ENCODE peak calls at places on chromosomes 6 and 20, in seven cellular contexts. I is psoas muscle, S is lower leg skin, E is foreskin fibroblast, X is esophagus squamous epithelium, F is tibial nerve, R is fibroblast of pulmonary artery. W is an unnamed sample.

GRCh38 chr6:87808005-87808757 is 106.1 kb upstream of the AKIRIN2 start:
- DNase-seq in I (no peak), S (no peak), E (peak; percentile 52), X (no peak), F (no peak), R (peak; percentile 23), W (peak; percentile 80)

GRCh38 chr6:30555428-30556005 is 772 bp downstream of the GNL1 start:
- DNase-seq in I (peak; percentile 52), S (peak; percentile 88), E (peak; percentile 66), X (peak; percentile 22), F (peak; percentile 29), R (peak; percentile 36), W (peak; percentile 27)

GRCh38 chr6:166459906-166460305 is 77.2 kb upstream of the MPC1 start:
- DNase-seq in I (no peak), S (no peak), E (no peak), X (no peak), F (no peak), R (no peak), W (no peak)

GRCh38 chr6:35382015-35382414 is 39.7 kb downstream of the PPARD start:
- DNase-seq in I (peak; percentile 34), S (no peak), E (no peak), X (no peak), F (no peak), R (no peak), W (no peak)

GRCh38 chr20:4165984-4166725 is 150.8 kb upstream of the RNF24 start:
- DNase-seq in I (no peak), S (no peak), E (no peak), X (no peak), F (no peak), R (no peak), W (no peak)

GRCh38 chr6:140855520-140855919 is 1277.2 kb upstream of the GJE1 start:
- DNase-seq in I (no peak), S (no peak), E (peak; percentile 35), X (no peak), F (no peak), R (no peak), W (no peak)

GRCh38 chr6:53979468-53980067 is 131.7 kb upstream of the MLIP start:
- DNase-seq in I (no peak), S (no peak), E (peak; percentile 69), X (no peak), F (no peak), R (peak; percentile 75), W (peak; percentile 69)

GRCh38 chr20:51434556-51435256 is 107.8 kb downstream of the NFATC2 start:
- DNase-seq in I (no peak), S (no peak), E (peak; percentile 91), X (no peak), F (no peak), R (peak; percentile 79), W (peak; percentile 73)

GRCh38 chr6:74626288-74626687 is 579.6 kb downstream of the COL12A1 start:
- DNase-seq in I (no peak), S (no peak), E (no peak), X (no peak), F (no peak), R (no peak), W (no peak)

GRCh38 chr6:113758725-113759576 is 98.2 kb upstream of the MARCKS start:
- DNase-seq in I (no peak), S (no peak), E (peak; percentile 38), X (no peak), F (no peak), R (peak; percentile 41), W (peak; percentile 30)

GRCh38 chr20:42483694-42484303 is 705.9 kb downstream of the PTPRT start:
- DNase-seq in I (no peak), S (no peak), E (no peak), X (no peak), F (no peak), R (no peak), W (no peak)
- TF ChIP-seq CTCF in I (no peak), S (no peak), E (no peak), X (peak; percentile 27), F (no peak), R (no peak), W (peak; percentile 18)

DNA sequence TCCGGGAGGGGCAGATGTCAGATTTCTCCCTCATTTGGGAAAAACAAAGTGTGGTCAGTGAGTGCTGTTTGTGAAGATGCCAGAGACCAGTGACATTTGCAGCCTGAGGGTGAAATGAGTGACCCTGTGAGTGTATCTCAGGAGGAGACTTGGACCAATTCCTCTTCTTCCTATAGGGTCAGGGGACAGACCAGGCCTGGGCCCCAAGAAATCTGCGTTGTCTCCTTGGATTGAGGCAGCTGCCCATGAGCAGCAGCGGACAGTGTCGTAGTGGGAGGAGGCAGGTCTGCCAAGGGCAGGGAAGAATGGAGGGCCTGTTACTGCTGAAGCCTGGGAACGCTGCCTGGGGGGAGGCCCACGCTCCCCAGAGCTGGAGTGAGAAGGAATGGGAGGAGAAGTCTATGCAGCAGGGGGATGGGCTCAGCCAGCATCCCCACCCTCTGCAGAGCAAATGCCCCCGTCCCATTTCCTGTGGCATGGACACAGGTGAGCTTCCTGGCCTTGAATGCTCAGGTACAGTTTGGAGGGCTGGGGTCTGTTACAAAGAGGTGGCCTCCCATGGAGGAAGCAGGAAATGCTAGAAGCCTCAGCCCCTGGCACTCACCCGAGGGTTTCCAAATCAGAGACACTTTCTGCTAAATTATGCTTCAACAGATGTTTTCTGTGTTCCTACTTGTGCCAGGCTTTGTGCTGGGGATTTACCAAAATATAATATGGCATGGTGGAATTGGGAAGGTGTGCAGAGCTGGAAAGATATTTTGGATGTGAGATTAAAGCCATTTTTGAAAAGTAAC is 29.8 kb downstream of the DAAM2 start:
- DNase-seq in I (no peak), S (no peak), E (peak; percentile 59), X (no peak), F (peak; percentile 55), R (no peak), W (no peak)
- H3K4me3 ChIP-seq in I (peak overlapping the region; percentile 38), S (no peak overlapping the region), E (peak overlapping the region; percentile 25), X (peak overlapping the region; percentile 22), F (no peak overlapping the region), R (peak overlapping the region; percentile 34), W (no peak overlapping the region)

GRCh38 chr20:33711446-33711738 is 8.7 kb downstream of the PXMP4 start:
- DNase-seq in I (no peak), S (no peak), E (no peak), X (no peak), F (no peak), R (no peak), W (no peak)

GRCh38 chr20:33713865-33714367 is 6.2 kb downstream of the PXMP4 start:
- DNase-seq in I (no peak), S (no peak), E (no peak), X (no peak), F (no peak), R (no peak), W (no peak)

GRCh38 chr20:33709905-33710541 is 10.1 kb downstream of the PXMP4 start:
- DNase-seq in I (no peak), S (no peak), E (no peak), X (no peak), F (no peak), R (no peak), W (no peak)

GRCh38 chr20:33709398-33709797 is 10.7 kb downstream of the PXMP4 start:
- DNase-seq in I (no peak), S (no peak), E (peak; percentile 39), X (no peak), F (no peak), R (no peak), W (no peak)

GRCh38 chr20:33710681-33711445 is 9.2 kb downstream of the PXMP4 start:
- DNase-seq in I (no peak), S (no peak), E (no peak), X (no peak), F (no peak), R (no peak), W (no peak)
- TF ChIP-seq CTCF in I (no peak), S (no peak), E (no peak), X (no peak), F (no peak), R (no peak), W (no peak)

GRCh38 chr6:84615987-84616386 is 148.4 kb downstream of the TBX18 start:
- DNase-seq in I (no peak), S (no peak), E (no peak), X (no peak), F (no peak), R (no peak), W (no peak)

GRCh38 chr6:84623956-84624680 is 140.3 kb downstream of the TBX18 start:
- DNase-seq in I (no peak), S (no peak), E (peak; percentile 88), X (no peak), F (no peak), R (peak; percentile 94), W (peak; percentile 92)

GRCh38 chr6:84615113-84615850 is 149.1 kb downstream of the TBX18 start:
- DNase-seq in I (no peak), S (no peak), E (peak; percentile 31), X (no peak), F (no peak), R (no peak), W (peak; percentile 35)

GRCh38 chr6:84618836-84619235 is 145.6 kb downstream of the TBX18 start:
- DNase-seq in I (no peak), S (no peak), E (peak; percentile 35), X (no peak), F (no peak), R (peak; percentile 52), W (peak; percentile 75)

DNA sequence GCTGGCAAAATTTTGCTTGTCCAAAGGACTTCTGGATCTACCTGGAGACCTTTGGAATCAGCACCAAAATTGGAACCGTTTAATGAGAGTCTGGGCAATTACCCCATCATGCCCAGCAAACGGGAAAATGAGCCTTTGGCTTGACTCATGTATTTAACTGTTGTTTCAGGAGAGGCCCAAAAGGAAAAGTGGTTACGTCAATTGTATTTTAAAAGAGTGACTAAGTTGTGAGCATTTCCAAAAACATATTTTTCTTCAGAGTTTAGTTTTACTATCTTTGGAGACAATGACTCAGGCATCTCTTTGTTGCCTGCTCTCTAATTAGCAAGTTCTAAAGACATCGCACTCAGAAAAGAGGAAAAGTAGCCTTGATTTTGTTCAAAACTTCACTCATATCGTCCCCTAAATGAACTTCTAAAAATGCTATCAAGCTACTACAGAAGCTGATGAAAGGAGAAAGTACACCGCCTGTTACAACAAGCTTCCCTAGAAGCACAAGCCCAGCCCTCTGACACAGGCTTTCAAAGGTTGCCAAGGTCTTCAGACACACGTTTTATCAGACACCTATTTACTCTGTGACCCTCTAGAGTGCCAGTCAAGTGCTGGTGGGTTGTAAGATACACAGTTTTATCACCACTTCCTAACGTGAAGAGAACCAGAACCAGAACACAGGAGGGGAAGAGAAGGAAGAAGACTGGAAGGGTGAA is 146.2 kb downstream of the TBX18 start:
- DNase-seq in I (no peak), S (no peak), E (peak; percentile 91), X (no peak), F (no peak), R (peak; percentile 92), W (peak; percentile 95)
- H3K4me3 ChIP-seq in I (no peak overlapping the region), S (no peak overlapping the region), E (no peak overlapping the region), X (no peak overlapping the region), F (no peak overlapping the region), R (no peak overlapping the region), W (no peak overlapping the region)

DNA sequence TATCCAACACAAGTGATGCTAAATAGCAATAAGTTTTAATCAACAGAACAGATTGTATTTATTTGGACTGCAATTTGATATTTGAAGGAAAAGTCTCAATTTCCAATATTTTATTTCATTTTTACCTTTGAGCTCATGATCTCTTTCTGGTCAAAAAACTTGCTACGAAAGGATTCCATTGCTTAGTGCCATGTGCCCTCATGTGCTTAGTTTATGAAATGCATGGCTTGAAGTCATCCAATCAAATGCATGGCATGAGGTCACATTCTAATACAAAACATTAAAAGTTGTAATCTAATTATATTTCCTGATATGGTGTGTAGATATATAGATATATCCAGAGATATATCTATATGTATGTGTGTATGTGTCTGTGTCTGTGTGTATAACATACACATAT is 321.2 kb upstream of the ADGRB3 start:
- DNase-seq in I (no peak), S (no peak), E (peak; percentile 66), X (no peak), F (no peak), R (peak; percentile 67), W (peak; percentile 52)
- TF ChIP-seq CTCF in I (no peak), S (no peak), E (no peak), X (no peak), F (no peak), R (peak; percentile 53), W (peak; percentile 50)